ENCODE peak calls at places on chromosome 15, in nine cellular contexts. One of them, this sample, is unnamed.

GRCh38 chr15:98715401-98715800 is 67.1 kb downstream of the IGF1R start:
- DNase-seq in brain microvascular endothelial cell: no peak
- DNase-seq in fibroblast of the aortic adventitia: peak
- DNase-seq in heart left ventricle: no peak
- DNase-seq in left ventricle myocardium inferior: no peak
- DNase-seq in IMR-90: no peak
- DNase-seq in body of pancreas: no peak
- DNase-seq in AG04449: no peak
- DNase-seq in endodermal cell: no peak
- DNase-seq in this sample: no peak

GRCh38 chr15:28987337-28987736 is 101.6 kb downstream of the APBA2 start:
- DNase-seq in brain microvascular endothelial cell: no peak
- DNase-seq in fibroblast of the aortic adventitia: no peak
- DNase-seq in heart left ventricle: no peak
- DNase-seq in left ventricle myocardium inferior: no peak
- DNase-seq in IMR-90: no peak
- DNase-seq in body of pancreas: no peak
- DNase-seq in AG04449: no peak
- DNase-seq in endodermal cell: peak
- DNase-seq in this sample: no peak

GRCh38 chr15:89673162-89673506 is 6.0 kb downstream of the PLIN1 start:
- DNase-seq in brain microvascular endothelial cell: no peak
- DNase-seq in fibroblast of the aortic adventitia: no peak
- DNase-seq in heart left ventricle: no peak
- DNase-seq in left ventricle myocardium inferior: no peak
- DNase-seq in IMR-90: no peak
- DNase-seq in body of pancreas: no peak
- DNase-seq in AG04449: no peak
- DNase-seq in endodermal cell: peak
- DNase-seq in this sample: no peak

GRCh38 chr15:60534051-60534450 is 55.1 kb upstream of the ICE2 start:
- DNase-seq in brain microvascular endothelial cell: no peak
- DNase-seq in fibroblast of the aortic adventitia: no peak
- DNase-seq in heart left ventricle: no peak
- DNase-seq in left ventricle myocardium inferior: no peak
- DNase-seq in IMR-90: no peak
- DNase-seq in body of pancreas: no peak
- DNase-seq in AG04449: no peak
- DNase-seq in endodermal cell: no peak
- DNase-seq in this sample: no peak

GRCh38 chr15:99177679-99178078 is 71.7 kb downstream of the TTC23 start:
- DNase-seq in brain microvascular endothelial cell: no peak
- DNase-seq in fibroblast of the aortic adventitia: no peak
- DNase-seq in heart left ventricle: no peak
- DNase-seq in left ventricle myocardium inferior: no peak
- DNase-seq in IMR-90: no peak
- DNase-seq in body of pancreas: no peak
- DNase-seq in AG04449: no peak
- DNase-seq in endodermal cell: no peak
- DNase-seq in this sample: no peak

GRCh38 chr15:77818484-77819270 is 186.0 kb upstream of the LINGO1 start:
- DNase-seq in brain microvascular endothelial cell: no peak
- DNase-seq in fibroblast of the aortic adventitia: no peak
- DNase-seq in heart left ventricle: no peak
- DNase-seq in left ventricle myocardium inferior: no peak
- DNase-seq in IMR-90: no peak
- DNase-seq in body of pancreas: no peak
- DNase-seq in AG04449: no peak
- DNase-seq in endodermal cell: peak
- DNase-seq in this sample: no peak

GRCh38 chr15:50055333-50056278 is 63.4 kb downstream of the ATP8B4 start:
- DNase-seq in brain microvascular endothelial cell: peak
- DNase-seq in fibroblast of the aortic adventitia: peak
- DNase-seq in heart left ventricle: peak
- DNase-seq in left ventricle myocardium inferior: no peak
- DNase-seq in IMR-90: peak
- DNase-seq in body of pancreas: no peak
- DNase-seq in AG04449: peak
- DNase-seq in endodermal cell: no peak
- DNase-seq in this sample: no peak

GRCh38 chr15:29055876-29056275 is 170.1 kb downstream of the APBA2 start:
- DNase-seq in brain microvascular endothelial cell: no peak
- DNase-seq in fibroblast of the aortic adventitia: no peak
- DNase-seq in heart left ventricle: no peak
- DNase-seq in left ventricle myocardium inferior: no peak
- DNase-seq in IMR-90: no peak
- DNase-seq in body of pancreas: no peak
- DNase-seq in AG04449: no peak
- DNase-seq in endodermal cell: no peak
- DNase-seq in this sample: no peak

GRCh38 chr15:23912191-23912590 is 225.1 kb upstream of the NDN start:
- DNase-seq in brain microvascular endothelial cell: no peak
- DNase-seq in fibroblast of the aortic adventitia: no peak
- DNase-seq in heart left ventricle: no peak
- DNase-seq in left ventricle myocardium inferior: no peak
- DNase-seq in IMR-90: no peak
- DNase-seq in body of pancreas: peak
- DNase-seq in AG04449: no peak
- DNase-seq in endodermal cell: peak
- DNase-seq in this sample: no peak

GRCh38 chr15:69160976-69161877 is 792 bp downstream of the GLCE start:
- DNase-seq in brain microvascular endothelial cell: no peak
- DNase-seq in fibroblast of the aortic adventitia: peak
- DNase-seq in heart left ventricle: peak
- DNase-seq in left ventricle myocardium inferior: peak
- DNase-seq in IMR-90: peak
- DNase-seq in body of pancreas: peak
- DNase-seq in AG04449: no peak
- DNase-seq in endodermal cell: peak
- DNase-seq in this sample: no peak
- TF ChIP-seq CTCF in brain microvascular endothelial cell: peak
- TF ChIP-seq CTCF in fibroblast of the aortic adventitia: peak
- TF ChIP-seq CTCF in heart left ventricle: no peak
- TF ChIP-seq CTCF in left ventricle myocardium inferior: peak
- TF ChIP-seq CTCF in IMR-90: peak
- TF ChIP-seq CTCF in body of pancreas: peak
- TF ChIP-seq CTCF in AG04449: peak
- TF ChIP-seq CTCF in endodermal cell: peak
- TF ChIP-seq CTCF in this sample: peak

DNA sequence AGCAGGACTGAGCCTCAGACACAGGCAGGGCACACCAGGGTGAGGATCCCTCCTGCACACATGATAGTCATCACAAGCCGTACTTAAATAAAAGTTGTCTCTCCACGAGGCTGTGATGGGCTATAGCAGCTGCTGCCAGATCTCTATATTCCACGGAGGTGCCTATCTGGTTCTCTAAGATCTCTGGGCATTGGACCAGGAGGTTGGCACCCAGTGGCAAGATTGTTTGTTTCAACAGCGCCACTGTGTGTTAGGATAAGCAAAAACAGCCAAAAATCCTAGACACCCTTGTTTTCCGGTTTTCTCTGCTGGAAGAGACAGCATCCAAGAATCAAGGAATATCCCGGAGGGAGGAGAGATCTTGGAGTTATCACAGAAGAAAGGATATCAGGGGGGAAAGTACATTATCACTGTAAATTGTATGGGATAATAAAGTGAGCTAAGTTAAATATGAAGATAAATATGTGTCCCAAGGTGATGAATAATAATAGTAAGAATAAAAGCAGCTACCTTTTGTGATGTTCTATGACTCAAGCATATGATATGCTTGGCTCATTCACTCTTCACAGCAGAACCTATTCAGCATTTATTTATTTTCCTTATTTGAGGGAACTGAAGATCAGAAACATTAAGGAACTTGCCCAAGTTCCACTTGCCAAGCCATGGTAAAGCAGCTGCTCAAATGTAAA is 90.6 kb upstream of the AKAP13 start:
- DNase-seq in brain microvascular endothelial cell: peak
- DNase-seq in fibroblast of the aortic adventitia: peak
- DNase-seq in heart left ventricle: peak
- DNase-seq in left ventricle myocardium inferior: peak
- DNase-seq in IMR-90: peak
- DNase-seq in body of pancreas: peak
- DNase-seq in AG04449: no peak
- DNase-seq in endodermal cell: peak
- DNase-seq in this sample: peak
- TF ChIP-seq CTCF in brain microvascular endothelial cell: peak
- TF ChIP-seq CTCF in fibroblast of the aortic adventitia: peak
- TF ChIP-seq CTCF in heart left ventricle: peak
- TF ChIP-seq CTCF in left ventricle myocardium inferior: peak
- TF ChIP-seq CTCF in IMR-90: peak
- TF ChIP-seq CTCF in body of pancreas: peak
- TF ChIP-seq CTCF in AG04449: peak
- TF ChIP-seq CTCF in endodermal cell: peak
- TF ChIP-seq CTCF in this sample: peak

GRCh38 chr15:41779662-41780157 is 5.4 kb downstream of the MAPKBP1 start:
- DNase-seq in brain microvascular endothelial cell: no peak
- DNase-seq in fibroblast of the aortic adventitia: no peak
- DNase-seq in heart left ventricle: no peak
- DNase-seq in left ventricle myocardium inferior: no peak
- DNase-seq in IMR-90: no peak
- DNase-seq in body of pancreas: no peak
- DNase-seq in AG04449: no peak
- DNase-seq in endodermal cell: no peak
- DNase-seq in this sample: no peak

GRCh38 chr15:41778503-41778902 is 4.2 kb downstream of the MAPKBP1 start:
- DNase-seq in brain microvascular endothelial cell: no peak
- DNase-seq in fibroblast of the aortic adventitia: peak
- DNase-seq in heart left ventricle: no peak
- DNase-seq in left ventricle myocardium inferior: no peak
- DNase-seq in IMR-90: peak
- DNase-seq in body of pancreas: no peak
- DNase-seq in AG04449: no peak
- DNase-seq in endodermal cell: no peak
- DNase-seq in this sample: no peak

GRCh38 chr15:41775651-41776050 is 1.4 kb downstream of the MAPKBP1 start:
- DNase-seq in brain microvascular endothelial cell: no peak
- DNase-seq in fibroblast of the aortic adventitia: peak
- DNase-seq in heart left ventricle: no peak
- DNase-seq in left ventricle myocardium inferior: no peak
- DNase-seq in IMR-90: no peak
- DNase-seq in body of pancreas: no peak
- DNase-seq in AG04449: no peak
- DNase-seq in endodermal cell: no peak
- DNase-seq in this sample: peak

GRCh38 chr15:41774873-41775417 is 661 bp downstream of the MAPKBP1 start:
- DNase-seq in brain microvascular endothelial cell: no peak
- DNase-seq in fibroblast of the aortic adventitia: no peak
- DNase-seq in heart left ventricle: no peak
- DNase-seq in left ventricle myocardium inferior: no peak
- DNase-seq in IMR-90: no peak
- DNase-seq in body of pancreas: no peak
- DNase-seq in AG04449: no peak
- DNase-seq in endodermal cell: no peak
- DNase-seq in this sample: no peak

DNA sequence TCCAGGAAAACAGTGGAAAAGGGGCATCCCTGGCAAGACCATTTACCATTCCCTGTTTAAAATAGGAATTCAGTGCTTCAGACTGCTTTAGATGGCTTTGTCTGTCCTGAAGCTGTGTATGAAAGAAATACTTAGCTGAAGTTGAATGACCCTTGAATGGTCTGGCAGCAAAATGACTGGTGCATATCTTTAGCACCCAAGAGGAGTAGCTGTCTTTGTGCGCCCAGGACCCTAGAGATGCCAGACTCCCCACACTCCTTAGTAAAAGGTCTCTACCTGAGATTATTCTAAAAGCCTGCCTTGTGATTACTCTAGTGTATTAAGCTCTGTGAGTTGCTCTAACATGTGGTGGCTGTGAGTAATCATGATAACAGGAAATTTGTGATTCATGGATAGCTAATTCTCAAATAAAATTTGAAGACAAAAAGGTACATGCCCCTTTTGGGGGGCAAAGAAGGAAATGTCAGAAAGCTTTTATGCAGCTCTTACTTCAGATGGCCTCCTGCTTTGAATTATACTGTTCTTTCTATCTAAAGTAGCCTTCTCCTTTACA is 3.2 kb downstream of the MAPKBP1 start:
- DNase-seq in brain microvascular endothelial cell: no peak
- DNase-seq in fibroblast of the aortic adventitia: peak
- DNase-seq in heart left ventricle: no peak
- DNase-seq in left ventricle myocardium inferior: no peak
- DNase-seq in IMR-90: peak
- DNase-seq in body of pancreas: no peak
- DNase-seq in AG04449: no peak
- DNase-seq in endodermal cell: no peak
- DNase-seq in this sample: no peak
- TF ChIP-seq CTCF in brain microvascular endothelial cell: no peak
- TF ChIP-seq CTCF in fibroblast of the aortic adventitia: no peak
- TF ChIP-seq CTCF in heart left ventricle: no peak
- TF ChIP-seq CTCF in left ventricle myocardium inferior: no peak
- TF ChIP-seq CTCF in IMR-90: no peak
- TF ChIP-seq CTCF in body of pancreas: no peak
- TF ChIP-seq CTCF in AG04449: no peak
- TF ChIP-seq CTCF in endodermal cell: no peak
- TF ChIP-seq CTCF in this sample: no peak

DNA sequence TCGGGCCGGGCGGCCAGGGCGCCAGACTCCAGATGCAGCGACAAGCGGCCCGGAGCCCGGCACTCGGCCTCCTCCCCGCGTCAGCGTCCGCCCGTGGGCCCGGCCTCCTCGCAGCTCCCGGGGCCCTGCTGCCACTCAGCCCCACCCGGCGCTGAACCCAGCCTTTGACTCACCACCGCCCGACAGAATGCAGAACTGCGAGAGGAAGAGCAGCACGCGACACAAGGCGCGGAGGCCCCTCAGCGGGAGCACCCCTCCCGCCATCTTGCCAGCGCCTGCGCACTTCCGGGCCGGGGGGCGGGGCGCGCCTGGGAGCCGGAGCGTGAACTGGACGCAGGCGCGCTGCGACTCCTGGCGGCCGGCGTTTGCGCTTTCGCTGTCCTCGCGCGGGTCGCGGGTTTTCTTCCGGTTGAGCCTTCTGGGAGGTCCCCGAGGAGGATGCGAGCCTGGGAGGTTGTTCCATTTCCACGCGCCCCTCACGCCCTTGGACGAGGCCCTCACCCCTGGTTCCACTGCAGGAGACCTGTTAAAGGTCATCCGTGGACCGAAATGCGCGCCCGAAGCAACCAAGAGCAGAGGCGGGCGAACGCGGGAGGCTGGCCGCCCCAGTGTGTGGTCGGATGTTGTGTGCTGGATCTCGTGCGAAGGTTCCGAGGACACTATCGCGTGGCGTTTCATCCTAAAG is at the start of gene TM2D3:
- DNase-seq in brain microvascular endothelial cell: peak
- DNase-seq in fibroblast of the aortic adventitia: peak
- DNase-seq in heart left ventricle: peak
- DNase-seq in left ventricle myocardium inferior: peak
- DNase-seq in IMR-90: peak
- DNase-seq in body of pancreas: peak
- DNase-seq in AG04449: no peak
- DNase-seq in endodermal cell: peak
- DNase-seq in this sample: peak
- TF ChIP-seq CTCF in brain microvascular endothelial cell: peak
- TF ChIP-seq CTCF in fibroblast of the aortic adventitia: peak
- TF ChIP-seq CTCF in heart left ventricle: peak
- TF ChIP-seq CTCF in left ventricle myocardium inferior: peak
- TF ChIP-seq CTCF in IMR-90: peak
- TF ChIP-seq CTCF in body of pancreas: peak
- TF ChIP-seq CTCF in AG04449: peak
- TF ChIP-seq CTCF in endodermal cell: peak
- TF ChIP-seq CTCF in this sample: peak

This sample was measured in foreskin keratinocyte.